ENCODE peak calls at places on chromosome 11, in six cellular contexts. W, Z, E, Y, X and F are unnamed samples.
A peak's percentile ranks its signal among the peaks of the same experiment; 100 is the strongest.

GRCh38 chr11:29435421-29435820 is 581.4 kb downstream of the KCNA4 start:
- DNase-seq in W (no peak), Z (no peak), E (no peak), Y (no peak), X (no peak), F (no peak)

GRCh38 chr11:75375626-75376025 is 23.7 kb upstream of the RPS3 start:
- DNase-seq in W (no peak), Z (no peak), E (no peak), Y (no peak), X (no peak), F (no peak)

GRCh38 chr11:111815489-111815888 is 49.3 kb upstream of the PPP2R1B start:
- DNase-seq in W (no peak), Z (no peak), E (no peak), Y (no peak), X (no peak), F (no peak)

GRCh38 chr11:42311944-42312343 is 852.5 kb upstream of the LRRC4C start:
- DNase-seq in W (no peak), Z (no peak), E (no peak), Y (no peak), X (no peak), F (no peak)

GRCh38 chr11:68312117-68312779 is at the start of gene LRP5:
- DNase-seq in W (no peak), Z (no peak), E (no peak), Y (no peak), X (no peak), F (no peak)

GRCh38 chr11:27902981-27903624 is 202.8 kb upstream of the BDNF start:
- DNase-seq in W (no peak), Z (no peak), E (no peak), Y (no peak), X (no peak), F (no peak)

GRCh38 chr11:134532176-134532920 is 120.3 kb upstream of the B3GAT1 start:
- DNase-seq in W (no peak), Z (peak; percentile 54), E (no peak), Y (no peak), X (no peak), F (no peak)

GRCh38 chr11:102912482-102912830 is 37.7 kb upstream of the MMP12 start:
- DNase-seq in W (no peak), Z (no peak), E (no peak), Y (no peak), X (peak; percentile 40), F (no peak)

GRCh38 chr11:1307163-1307870 is 2.1 kb downstream of the TOLLIP start:
- DNase-seq in W (no peak), Z (no peak), E (no peak), Y (no peak), X (no peak), F (no peak)

GRCh38 chr11:75462117-75462653 is 29.2 kb upstream of the KLHL35 start:
- DNase-seq in W (no peak), Z (no peak), E (no peak), Y (no peak), X (peak; percentile 90), F (no peak)

GRCh38 chr11:122863704-122864326 is 18.7 kb upstream of the JHY start:
- DNase-seq in W (no peak), Z (no peak), E (peak; percentile 38), Y (peak; percentile 30), X (no peak), F (no peak)

GRCh38 chr11:73538381-73538872 is 59.5 kb downstream of the FAM168A start:
- DNase-seq in W (no peak), Z (no peak), E (no peak), Y (no peak), X (peak; percentile 53), F (no peak)

GRCh38 chr11:46249103-46249942 is 28.1 kb upstream of the CREB3L1 start:
- DNase-seq in W (no peak), Z (no peak), E (no peak), Y (no peak), X (no peak), F (no peak)
- H3K27ac ChIP-seq in W (peak overlapping the region; percentile 52), Z (no peak overlapping the region), E (no peak overlapping the region), Y (no peak overlapping the region), X (no peak overlapping the region), F (no peak overlapping the region)

DNA sequence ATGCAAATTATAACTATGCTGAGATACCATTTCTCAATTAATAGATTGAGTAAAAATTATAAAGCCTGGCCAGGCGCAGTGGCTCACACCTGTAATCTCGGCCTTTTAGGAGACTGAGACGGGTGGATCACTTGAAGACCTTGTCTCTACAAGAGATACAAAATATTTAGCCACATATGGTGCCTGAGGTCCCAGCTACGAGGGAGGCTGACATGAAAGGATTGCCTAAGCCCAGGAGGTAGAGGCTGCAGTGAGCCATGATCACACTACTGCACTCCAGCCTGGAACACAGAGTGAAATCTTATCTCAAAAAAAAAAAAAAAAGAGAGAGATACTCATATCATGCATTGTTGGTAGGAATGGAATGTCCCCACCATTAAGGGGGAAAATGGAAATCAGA is 142.4 kb downstream of the RCN1 start:
- DNase-seq in W (no peak), Z (no peak), E (no peak), Y (no peak), X (no peak), F (no peak)
- H3K27ac ChIP-seq in W (no peak overlapping the region), Z (no peak overlapping the region), E (no peak overlapping the region), Y (no peak overlapping the region), X (no peak overlapping the region), F (no peak overlapping the region)

DNA sequence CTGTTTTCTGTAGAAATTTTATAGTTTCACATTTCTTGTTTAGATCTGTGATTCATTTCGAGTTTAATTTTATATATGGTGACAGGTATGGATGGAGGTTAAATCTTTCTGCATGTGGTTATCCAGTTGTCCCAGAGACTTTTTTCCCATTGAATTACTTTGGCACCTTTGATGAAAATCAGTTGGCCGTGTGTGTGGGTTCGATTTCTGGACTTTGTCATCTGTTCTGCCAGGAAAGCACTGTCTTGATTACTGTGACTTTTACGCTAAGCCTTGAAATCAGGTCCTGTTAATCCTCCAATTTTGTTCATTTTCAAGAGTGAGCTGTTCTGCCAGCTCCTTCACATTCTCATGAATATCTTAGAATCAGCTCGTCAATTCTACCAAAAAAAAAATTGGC is 107.4 kb downstream of the KCNQ1 start:
- DNase-seq in W (no peak), Z (no peak), E (no peak), Y (no peak), X (no peak), F (no peak)
- H3K27ac ChIP-seq in W (no peak overlapping the region), Z (no peak overlapping the region), E (no peak overlapping the region), Y (no peak overlapping the region), X (no peak overlapping the region), F (no peak overlapping the region)

GRCh38 chr11:61707574-61707973 is 27.4 kb downstream of the DAGLA start:
- DNase-seq in W (no peak), Z (no peak), E (no peak), Y (no peak), X (no peak), F (no peak)

GRCh38 chr11:61702701-61703312 is 22.6 kb downstream of the DAGLA start:
- DNase-seq in W (no peak), Z (no peak), E (no peak), Y (no peak), X (no peak), F (no peak)

GRCh38 chr11:61706452-61707400 is 26.5 kb downstream of the DAGLA start:
- DNase-seq in W (no peak), Z (no peak), E (no peak), Y (no peak), X (no peak), F (no peak)

GRCh38 chr11:61701298-61701993 is 21.3 kb downstream of the DAGLA start:
- DNase-seq in W (no peak), Z (no peak), E (no peak), Y (no peak), X (peak; percentile 82), F (no peak)

GRCh38 chr11:61704838-61705237 is 24.6 kb downstream of the DAGLA start:
- DNase-seq in W (no peak), Z (no peak), E (no peak), Y (no peak), X (no peak), F (no peak)
- H3K27ac ChIP-seq in W (no peak overlapping the region), Z (no peak overlapping the region), E (no peak overlapping the region), Y (no peak overlapping the region), X (no peak overlapping the region), F (no peak overlapping the region)